ENCODE peak calls at places on chromosomes 4 and X, in seven cellular contexts. One of them, this sample, is unnamed.

GRCh38 chr4:147735413-147736301 is 3.8 kb downstream of the ARHGAP10 start:
- DNase-seq in A549: no peak
- DNase-seq in fibroblast of the aortic adventitia: peak
- DNase-seq in sigmoid colon: no peak
- DNase-seq in heart right ventricle: no peak
- DNase-seq in transverse colon: no peak
- DNase-seq in foreskin fibroblast: no peak
- DNase-seq in this sample: no peak

GRCh38 chr4:141643557-141643956 is 7.2 kb downstream of the IL15 start:
- DNase-seq in A549: peak
- DNase-seq in fibroblast of the aortic adventitia: peak
- DNase-seq in sigmoid colon: no peak
- DNase-seq in transverse colon: no peak
- DNase-seq in foreskin fibroblast: peak
- DNase-seq in heart right ventricle: no peak
- DNase-seq in this sample: peak

GRCh38 chr4:155592568-155593343 is 73.9 kb upstream of the GUCY1A1 start:
- DNase-seq in foreskin fibroblast: peak
- DNase-seq in transverse colon: no peak
- DNase-seq in fibroblast of the aortic adventitia: peak
- DNase-seq in A549: no peak
- DNase-seq in sigmoid colon: no peak
- DNase-seq in heart right ventricle: peak
- DNase-seq in this sample: no peak

GRCh38 chr4:153023692-153024394 is 87.7 kb downstream of the FHDC1 start:
- DNase-seq in foreskin fibroblast: no peak
- DNase-seq in heart right ventricle: no peak
- DNase-seq in transverse colon: peak
- DNase-seq in fibroblast of the aortic adventitia: no peak
- DNase-seq in sigmoid colon: no peak
- DNase-seq in A549: no peak
- DNase-seq in this sample: no peak

GRCh38 chr4:139795915-139796314 is 130.3 kb downstream of the MGST2 start:
- DNase-seq in sigmoid colon: no peak
- DNase-seq in foreskin fibroblast: peak
- DNase-seq in A549: no peak
- DNase-seq in fibroblast of the aortic adventitia: peak
- DNase-seq in transverse colon: no peak
- DNase-seq in heart right ventricle: no peak
- DNase-seq in this sample: no peak

GRCh38 chrX:114797494-114797893 is 213.6 kb downstream of the HTR2C start:
- DNase-seq in sigmoid colon: no peak
- DNase-seq in fibroblast of the aortic adventitia: no peak
- DNase-seq in transverse colon: no peak
- DNase-seq in A549: no peak
- DNase-seq in heart right ventricle: no peak
- DNase-seq in foreskin fibroblast: peak
- DNase-seq in this sample: no peak

GRCh38 chr4:123093247-123093646 is 170.8 kb upstream of the NUDT6 start:
- DNase-seq in foreskin fibroblast: no peak
- DNase-seq in A549: no peak
- DNase-seq in fibroblast of the aortic adventitia: no peak
- DNase-seq in sigmoid colon: no peak
- DNase-seq in transverse colon: no peak
- DNase-seq in heart right ventricle: no peak
- DNase-seq in this sample: no peak

GRCh38 chrX:9369802-9370291 is 95.0 kb upstream of the TBL1X start:
- DNase-seq in sigmoid colon: no peak
- DNase-seq in transverse colon: no peak
- DNase-seq in fibroblast of the aortic adventitia: no peak
- DNase-seq in A549: no peak
- DNase-seq in heart right ventricle: no peak
- DNase-seq in foreskin fibroblast: no peak
- DNase-seq in this sample: no peak

GRCh38 chr4:144399927-144400326 is 246.0 kb upstream of the HHIP start:
- DNase-seq in sigmoid colon: no peak
- DNase-seq in foreskin fibroblast: peak
- DNase-seq in A549: peak
- DNase-seq in transverse colon: no peak
- DNase-seq in fibroblast of the aortic adventitia: peak
- DNase-seq in heart right ventricle: no peak
- DNase-seq in this sample: peak

DNA sequence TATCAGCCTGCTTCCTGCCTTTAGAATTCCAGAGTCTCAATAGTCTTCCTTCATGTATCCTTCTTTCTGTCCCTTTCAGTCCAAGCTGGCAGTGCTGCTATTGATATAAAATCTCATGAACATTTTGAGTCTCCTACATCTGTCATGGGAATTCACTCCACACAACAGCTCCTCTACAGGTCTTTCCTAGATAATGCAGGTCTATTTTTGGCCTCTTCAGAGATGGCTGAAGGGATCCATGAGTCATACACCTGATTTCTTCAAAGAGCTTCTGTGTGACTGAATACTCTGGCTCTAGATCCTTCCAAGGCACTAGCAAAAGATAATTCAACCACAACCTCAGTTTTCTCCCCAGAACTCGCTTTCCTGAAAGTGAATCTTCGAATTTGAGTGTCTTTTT is 115.4 kb downstream of the STPG2 start:
- DNase-seq in A549: peak
- DNase-seq in foreskin fibroblast: peak
- DNase-seq in heart right ventricle: no peak
- DNase-seq in fibroblast of the aortic adventitia: no peak
- DNase-seq in sigmoid colon: no peak
- DNase-seq in transverse colon: no peak
- DNase-seq in this sample: peak
- TF ChIP-seq CTCF in A549: no peak
- TF ChIP-seq CTCF in foreskin fibroblast: no peak
- TF ChIP-seq CTCF in heart right ventricle: no peak
- TF ChIP-seq CTCF in fibroblast of the aortic adventitia: no peak
- TF ChIP-seq CTCF in sigmoid colon: no peak
- TF ChIP-seq CTCF in transverse colon: no peak
- TF ChIP-seq CTCF in this sample: peak

DNA sequence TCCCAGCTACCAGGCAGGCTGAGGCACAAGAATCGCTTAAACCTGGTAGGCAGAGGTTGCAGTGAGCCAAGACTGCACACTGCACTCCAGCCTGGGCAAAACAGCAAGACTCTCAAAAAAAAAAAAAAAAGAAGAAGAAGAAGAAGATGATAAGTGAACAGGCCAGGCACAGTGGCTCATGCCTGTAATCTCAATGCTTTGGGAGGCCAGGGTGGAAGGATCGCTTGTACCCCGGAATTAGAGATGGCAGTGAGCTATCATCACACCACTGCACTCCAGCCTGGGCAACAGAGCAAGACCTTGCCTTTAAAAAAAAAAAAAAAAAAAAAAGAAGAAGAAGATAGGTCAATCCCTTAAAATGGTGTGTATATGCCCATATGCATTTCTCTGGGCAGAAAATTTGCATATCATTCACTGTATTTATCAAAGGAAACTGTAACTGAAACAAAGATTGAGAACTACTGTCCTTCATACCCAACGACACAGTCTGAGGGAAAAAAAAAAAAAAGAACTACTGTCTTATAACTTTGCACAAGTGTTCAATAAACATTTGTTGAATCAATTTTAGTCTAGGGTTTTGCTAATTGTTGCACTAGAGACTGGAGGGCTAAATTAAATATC is 2.3 kb downstream of the RFC1 start:
- DNase-seq in heart right ventricle: no peak
- DNase-seq in transverse colon: no peak
- DNase-seq in A549: no peak
- DNase-seq in foreskin fibroblast: no peak
- DNase-seq in sigmoid colon: no peak
- DNase-seq in fibroblast of the aortic adventitia: no peak
- DNase-seq in this sample: no peak
- H3K4me3 ChIP-seq in heart right ventricle: no peak
- H3K4me3 ChIP-seq in transverse colon: no peak
- H3K4me3 ChIP-seq in A549: no peak
- H3K4me3 ChIP-seq in foreskin fibroblast: no peak
- H3K4me3 ChIP-seq in sigmoid colon: no peak
- H3K4me3 ChIP-seq in fibroblast of the aortic adventitia: no peak
- H3K4me3 ChIP-seq in this sample: no peak

GRCh38 chrX:20228245-20228644 is 38.5 kb downstream of the RPS6KA3 start:
- DNase-seq in heart right ventricle: no peak
- DNase-seq in transverse colon: no peak
- DNase-seq in fibroblast of the aortic adventitia: no peak
- DNase-seq in foreskin fibroblast: no peak
- DNase-seq in sigmoid colon: no peak
- DNase-seq in A549: no peak
- DNase-seq in this sample: no peak

GRCh38 chrX:20231598-20231997 is 35.1 kb downstream of the RPS6KA3 start:
- DNase-seq in foreskin fibroblast: no peak
- DNase-seq in sigmoid colon: no peak
- DNase-seq in A549: no peak
- DNase-seq in heart right ventricle: no peak
- DNase-seq in transverse colon: no peak
- DNase-seq in fibroblast of the aortic adventitia: no peak
- DNase-seq in this sample: no peak

GRCh38 chrX:20225488-20225833 is 41.2 kb downstream of the RPS6KA3 start:
- DNase-seq in sigmoid colon: no peak
- DNase-seq in heart right ventricle: no peak
- DNase-seq in A549: no peak
- DNase-seq in fibroblast of the aortic adventitia: no peak
- DNase-seq in transverse colon: no peak
- DNase-seq in foreskin fibroblast: no peak
- DNase-seq in this sample: no peak

GRCh38 chrX:20230406-20230805 is 36.3 kb downstream of the RPS6KA3 start:
- DNase-seq in sigmoid colon: no peak
- DNase-seq in heart right ventricle: no peak
- DNase-seq in A549: no peak
- DNase-seq in foreskin fibroblast: no peak
- DNase-seq in fibroblast of the aortic adventitia: no peak
- DNase-seq in transverse colon: no peak
- DNase-seq in this sample: no peak

DNA sequence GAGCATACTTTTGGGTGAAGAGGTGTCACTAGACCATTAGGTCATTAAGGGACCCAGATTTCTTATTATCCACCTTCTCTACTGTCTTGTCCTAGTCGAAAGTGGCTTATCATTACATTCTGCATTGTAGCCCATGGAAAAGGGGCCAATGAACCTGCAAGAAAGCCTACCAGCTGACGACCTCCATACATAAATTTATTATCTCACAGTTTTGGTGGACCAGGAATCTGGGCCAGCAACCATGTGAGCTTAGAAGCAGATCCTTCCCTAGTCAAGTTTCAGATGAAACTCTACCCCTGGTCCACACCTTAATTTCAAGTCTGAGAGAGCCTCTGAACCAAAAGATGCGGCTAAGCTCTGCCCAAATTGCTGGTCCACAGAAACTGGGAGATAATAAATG is 37.6 kb downstream of the RPS6KA3 start:
- DNase-seq in foreskin fibroblast: no peak
- DNase-seq in sigmoid colon: no peak
- DNase-seq in heart right ventricle: no peak
- DNase-seq in fibroblast of the aortic adventitia: no peak
- DNase-seq in transverse colon: no peak
- DNase-seq in A549: no peak
- DNase-seq in this sample: no peak
- TF ChIP-seq CTCF in foreskin fibroblast: no peak
- TF ChIP-seq CTCF in sigmoid colon: no peak
- TF ChIP-seq CTCF in heart right ventricle: no peak
- TF ChIP-seq CTCF in fibroblast of the aortic adventitia: no peak
- TF ChIP-seq CTCF in transverse colon: no peak
- TF ChIP-seq CTCF in A549: no peak
- TF ChIP-seq CTCF in this sample: no peak

GRCh38 chr4:37993806-37994205 is 33.6 kb downstream of the PTTG2 start:
- DNase-seq in fibroblast of the aortic adventitia: no peak
- DNase-seq in foreskin fibroblast: no peak
- DNase-seq in transverse colon: no peak
- DNase-seq in A549: no peak
- DNase-seq in sigmoid colon: no peak
- DNase-seq in heart right ventricle: no peak
- DNase-seq in this sample: no peak

GRCh38 chr4:37995981-37996770 is 36.0 kb downstream of the PTTG2 start:
- DNase-seq in heart right ventricle: peak
- DNase-seq in fibroblast of the aortic adventitia: peak
- DNase-seq in A549: no peak
- DNase-seq in foreskin fibroblast: no peak
- DNase-seq in transverse colon: peak
- DNase-seq in sigmoid colon: no peak
- DNase-seq in this sample: no peak

GRCh38 chr4:37991623-37992410 is 31.6 kb downstream of the PTTG2 start:
- DNase-seq in heart right ventricle: no peak
- DNase-seq in foreskin fibroblast: no peak
- DNase-seq in sigmoid colon: no peak
- DNase-seq in A549: no peak
- DNase-seq in transverse colon: no peak
- DNase-seq in fibroblast of the aortic adventitia: no peak
- DNase-seq in this sample: no peak

GRCh38 chr4:37995299-37995821 is 35.2 kb downstream of the PTTG2 start:
- DNase-seq in A549: no peak
- DNase-seq in foreskin fibroblast: no peak
- DNase-seq in sigmoid colon: no peak
- DNase-seq in transverse colon: no peak
- DNase-seq in heart right ventricle: no peak
- DNase-seq in fibroblast of the aortic adventitia: no peak
- DNase-seq in this sample: no peak

DNA sequence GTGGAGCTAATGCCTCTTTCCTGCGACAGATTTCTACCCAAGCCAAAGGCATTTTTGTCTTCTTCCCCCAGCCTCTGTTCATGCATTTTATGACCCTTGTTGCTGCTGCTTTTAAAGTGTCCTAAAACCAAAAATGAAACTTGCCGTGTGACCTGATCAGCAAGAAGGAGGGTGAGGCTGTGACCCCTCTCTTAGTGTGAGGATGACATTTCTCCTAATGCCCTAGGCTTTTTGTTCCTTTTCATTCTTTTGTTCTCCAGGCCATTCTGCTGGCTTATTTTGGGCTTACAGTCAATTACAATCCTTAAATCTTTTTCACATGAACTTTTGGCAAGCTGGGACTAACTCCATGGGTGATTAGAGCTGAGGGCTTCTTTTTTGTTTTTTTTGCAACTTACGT is 34.4 kb downstream of the PTTG2 start:
- DNase-seq in foreskin fibroblast: no peak
- DNase-seq in A549: no peak
- DNase-seq in fibroblast of the aortic adventitia: no peak
- DNase-seq in sigmoid colon: no peak
- DNase-seq in transverse colon: no peak
- DNase-seq in heart right ventricle: no peak
- DNase-seq in this sample: no peak
- H3K4me3 ChIP-seq in foreskin fibroblast: no peak
- H3K4me3 ChIP-seq in A549: no peak
- H3K4me3 ChIP-seq in fibroblast of the aortic adventitia: no peak
- H3K4me3 ChIP-seq in sigmoid colon: no peak
- H3K4me3 ChIP-seq in transverse colon: no peak
- H3K4me3 ChIP-seq in heart right ventricle: no peak
- H3K4me3 ChIP-seq in this sample: no peak

GRCh38 chr4:47513493-47513892 is 28.4 kb downstream of the ATP10D start:
- DNase-seq in foreskin fibroblast: no peak
- DNase-seq in heart right ventricle: no peak
- DNase-seq in transverse colon: no peak
- DNase-seq in A549: no peak
- DNase-seq in sigmoid colon: no peak
- DNase-seq in fibroblast of the aortic adventitia: no peak
- DNase-seq in this sample: no peak

GRCh38 chr4:47510036-47510435 is 25.0 kb downstream of the ATP10D start:
- DNase-seq in fibroblast of the aortic adventitia: no peak
- DNase-seq in A549: no peak
- DNase-seq in transverse colon: no peak
- DNase-seq in heart right ventricle: no peak
- DNase-seq in foreskin fibroblast: no peak
- DNase-seq in sigmoid colon: no peak
- DNase-seq in this sample: peak

GRCh38 chr4:47505666-47506065 is 20.6 kb downstream of the ATP10D start:
- DNase-seq in A549: no peak
- DNase-seq in fibroblast of the aortic adventitia: no peak
- DNase-seq in heart right ventricle: no peak
- DNase-seq in foreskin fibroblast: peak
- DNase-seq in transverse colon: no peak
- DNase-seq in sigmoid colon: no peak
- DNase-seq in this sample: no peak

GRCh38 chr4:47510506-47511143 is 25.6 kb downstream of the ATP10D start:
- DNase-seq in foreskin fibroblast: peak
- DNase-seq in sigmoid colon: no peak
- DNase-seq in fibroblast of the aortic adventitia: peak
- DNase-seq in transverse colon: no peak
- DNase-seq in A549: no peak
- DNase-seq in heart right ventricle: no peak
- DNase-seq in this sample: peak
- TF ChIP-seq CTCF in foreskin fibroblast: peak
- TF ChIP-seq CTCF in sigmoid colon: no peak
- TF ChIP-seq CTCF in fibroblast of the aortic adventitia: peak
- TF ChIP-seq CTCF in transverse colon: peak
- TF ChIP-seq CTCF in A549: no peak
- TF ChIP-seq CTCF in heart right ventricle: no peak
- TF ChIP-seq CTCF in this sample: no peak